ENCODE peak calls at places on chromosomes 2 and 18, in six cellular contexts. One of them, this sample, is unnamed.

GRCh38 chr2:20728114-20728758 is 61.3 kb downstream of the GDF7 start:
- DNase-seq in iris pigment epithelial cell: peak; percentile 56
- DNase-seq in stimulated activated CD8-positive, alpha-beta memory T cell treated with anti-CD3 and anti-CD28 coated beads, Interleukin-2, amount 100 ng/mL, for 48 hours: no peak
- DNase-seq in NCI-H1105: no peak
- DNase-seq in NB4: no peak
- DNase-seq in stimulated activated CD4-positive, alpha-beta T cell treated with anti-CD3 and anti-CD28 coated beads, TNF-alpha, amount 100 ng/mL, for 4 hours: no peak
- DNase-seq in this sample: no peak

GRCh38 chr18:25050605-25051004 is 301.4 kb downstream of the ZNF521 start:
- DNase-seq in iris pigment epithelial cell: no peak
- DNase-seq in stimulated activated CD8-positive, alpha-beta memory T cell treated with anti-CD3 and anti-CD28 coated beads, Interleukin-2, amount 100 ng/mL, for 48 hours: no peak
- DNase-seq in NCI-H1105: no peak
- DNase-seq in NB4: no peak
- DNase-seq in stimulated activated CD4-positive, alpha-beta T cell treated with anti-CD3 and anti-CD28 coated beads, TNF-alpha, amount 100 ng/mL, for 4 hours: no peak
- DNase-seq in this sample: no peak

GRCh38 chr2:38716185-38716584 is 35.0 kb downstream of the SRSF7 start:
- DNase-seq in iris pigment epithelial cell: peak; percentile 97
- DNase-seq in stimulated activated CD8-positive, alpha-beta memory T cell treated with anti-CD3 and anti-CD28 coated beads, Interleukin-2, amount 100 ng/mL, for 48 hours: no peak
- DNase-seq in NCI-H1105: no peak
- DNase-seq in NB4: peak; percentile 53
- DNase-seq in stimulated activated CD4-positive, alpha-beta T cell treated with anti-CD3 and anti-CD28 coated beads, TNF-alpha, amount 100 ng/mL, for 4 hours: no peak
- DNase-seq in this sample: no peak

GRCh38 chr2:219522111-219523030 is 8.1 kb downstream of the ASIC4 start:
- DNase-seq in iris pigment epithelial cell: peak; percentile 74
- DNase-seq in stimulated activated CD8-positive, alpha-beta memory T cell treated with anti-CD3 and anti-CD28 coated beads, Interleukin-2, amount 100 ng/mL, for 48 hours: no peak
- DNase-seq in NCI-H1105: no peak
- DNase-seq in NB4: no peak
- DNase-seq in stimulated activated CD4-positive, alpha-beta T cell treated with anti-CD3 and anti-CD28 coated beads, TNF-alpha, amount 100 ng/mL, for 4 hours: no peak
- DNase-seq in this sample: peak; percentile 37

GRCh38 chr2:120596990-120597594 is 138.6 kb upstream of the GLI2 start:
- DNase-seq in iris pigment epithelial cell: peak; percentile 84
- DNase-seq in stimulated activated CD8-positive, alpha-beta memory T cell treated with anti-CD3 and anti-CD28 coated beads, Interleukin-2, amount 100 ng/mL, for 48 hours: no peak
- DNase-seq in NCI-H1105: no peak
- DNase-seq in NB4: peak; percentile 96
- DNase-seq in stimulated activated CD4-positive, alpha-beta T cell treated with anti-CD3 and anti-CD28 coated beads, TNF-alpha, amount 100 ng/mL, for 4 hours: no peak
- DNase-seq in this sample: no peak

GRCh38 chr2:28729698-28730097 is 21.9 kb upstream of the PPP1CB start:
- DNase-seq in iris pigment epithelial cell: peak; percentile 64
- DNase-seq in stimulated activated CD8-positive, alpha-beta memory T cell treated with anti-CD3 and anti-CD28 coated beads, Interleukin-2, amount 100 ng/mL, for 48 hours: no peak
- DNase-seq in NCI-H1105: no peak
- DNase-seq in NB4: no peak
- DNase-seq in stimulated activated CD4-positive, alpha-beta T cell treated with anti-CD3 and anti-CD28 coated beads, TNF-alpha, amount 100 ng/mL, for 4 hours: no peak
- DNase-seq in this sample: peak; percentile 25

GRCh38 chr18:79845164-79845563 is 47.4 kb downstream of the KCNG2 start:
- DNase-seq in iris pigment epithelial cell: no peak
- DNase-seq in stimulated activated CD8-positive, alpha-beta memory T cell treated with anti-CD3 and anti-CD28 coated beads, Interleukin-2, amount 100 ng/mL, for 48 hours: no peak
- DNase-seq in NCI-H1105: no peak
- DNase-seq in NB4: no peak
- DNase-seq in stimulated activated CD4-positive, alpha-beta T cell treated with anti-CD3 and anti-CD28 coated beads, TNF-alpha, amount 100 ng/mL, for 4 hours: no peak
- DNase-seq in this sample: no peak

GRCh38 chr2:9975805-9976447 is 24.4 kb downstream of the GRHL1 start:
- DNase-seq in iris pigment epithelial cell: peak; percentile 98
- DNase-seq in stimulated activated CD8-positive, alpha-beta memory T cell treated with anti-CD3 and anti-CD28 coated beads, Interleukin-2, amount 100 ng/mL, for 48 hours: no peak
- DNase-seq in NCI-H1105: no peak
- DNase-seq in NB4: peak; percentile 57
- DNase-seq in stimulated activated CD4-positive, alpha-beta T cell treated with anti-CD3 and anti-CD28 coated beads, TNF-alpha, amount 100 ng/mL, for 4 hours: no peak
- DNase-seq in this sample: peak; percentile 96

GRCh38 chr2:180742809-180743208 is 237.6 kb upstream of the UBE2E3 start:
- DNase-seq in iris pigment epithelial cell: peak; percentile 52
- DNase-seq in stimulated activated CD8-positive, alpha-beta memory T cell treated with anti-CD3 and anti-CD28 coated beads, Interleukin-2, amount 100 ng/mL, for 48 hours: no peak
- DNase-seq in NCI-H1105: no peak
- DNase-seq in NB4: no peak
- DNase-seq in stimulated activated CD4-positive, alpha-beta T cell treated with anti-CD3 and anti-CD28 coated beads, TNF-alpha, amount 100 ng/mL, for 4 hours: no peak
- DNase-seq in this sample: peak; percentile 38

GRCh38 chr2:38190542-38191218 is 114.7 kb upstream of the CYP1B1 start:
- DNase-seq in iris pigment epithelial cell: peak; percentile 93
- DNase-seq in stimulated activated CD8-positive, alpha-beta memory T cell treated with anti-CD3 and anti-CD28 coated beads, Interleukin-2, amount 100 ng/mL, for 48 hours: no peak
- DNase-seq in NCI-H1105: no peak
- DNase-seq in NB4: peak; percentile 28
- DNase-seq in stimulated activated CD4-positive, alpha-beta T cell treated with anti-CD3 and anti-CD28 coated beads, TNF-alpha, amount 100 ng/mL, for 4 hours: no peak
- DNase-seq in this sample: no peak

GRCh38 chr2:12202702-12203101 is 456.3 kb downstream of the LPIN1 start:
- DNase-seq in iris pigment epithelial cell: peak; percentile 40
- DNase-seq in stimulated activated CD8-positive, alpha-beta memory T cell treated with anti-CD3 and anti-CD28 coated beads, Interleukin-2, amount 100 ng/mL, for 48 hours: no peak
- DNase-seq in NCI-H1105: no peak
- DNase-seq in NB4: no peak
- DNase-seq in stimulated activated CD4-positive, alpha-beta T cell treated with anti-CD3 and anti-CD28 coated beads, TNF-alpha, amount 100 ng/mL, for 4 hours: no peak
- DNase-seq in this sample: no peak

GRCh38 chr18:44938396-44939036 is 257.8 kb downstream of the SETBP1 start:
- DNase-seq in iris pigment epithelial cell: no peak
- DNase-seq in stimulated activated CD8-positive, alpha-beta memory T cell treated with anti-CD3 and anti-CD28 coated beads, Interleukin-2, amount 100 ng/mL, for 48 hours: no peak
- DNase-seq in NCI-H1105: peak; percentile 86
- DNase-seq in NB4: no peak
- DNase-seq in stimulated activated CD4-positive, alpha-beta T cell treated with anti-CD3 and anti-CD28 coated beads, TNF-alpha, amount 100 ng/mL, for 4 hours: no peak
- DNase-seq in this sample: no peak

GRCh38 chr2:202790676-202791075 is 80.9 kb downstream of the ICA1L start:
- DNase-seq in iris pigment epithelial cell: no peak
- DNase-seq in stimulated activated CD8-positive, alpha-beta memory T cell treated with anti-CD3 and anti-CD28 coated beads, Interleukin-2, amount 100 ng/mL, for 48 hours: no peak
- DNase-seq in NCI-H1105: no peak
- DNase-seq in NB4: no peak
- DNase-seq in stimulated activated CD4-positive, alpha-beta T cell treated with anti-CD3 and anti-CD28 coated beads, TNF-alpha, amount 100 ng/mL, for 4 hours: no peak
- DNase-seq in this sample: no peak

GRCh38 chr18:3593381-3593903 is 143.5 kb downstream of the TGIF1 start:
- DNase-seq in iris pigment epithelial cell: peak; percentile 87
- DNase-seq in stimulated activated CD8-positive, alpha-beta memory T cell treated with anti-CD3 and anti-CD28 coated beads, Interleukin-2, amount 100 ng/mL, for 48 hours: no peak
- DNase-seq in NCI-H1105: no peak
- DNase-seq in NB4: peak; percentile 63
- DNase-seq in stimulated activated CD4-positive, alpha-beta T cell treated with anti-CD3 and anti-CD28 coated beads, TNF-alpha, amount 100 ng/mL, for 4 hours: no peak
- DNase-seq in this sample: peak; percentile 71

GRCh38 chr2:38533757-38534545 is 68.8 kb downstream of the HNRNPLL start:
- DNase-seq in iris pigment epithelial cell: peak; percentile 66
- DNase-seq in stimulated activated CD8-positive, alpha-beta memory T cell treated with anti-CD3 and anti-CD28 coated beads, Interleukin-2, amount 100 ng/mL, for 48 hours: no peak
- DNase-seq in NCI-H1105: no peak
- DNase-seq in NB4: no peak
- DNase-seq in stimulated activated CD4-positive, alpha-beta T cell treated with anti-CD3 and anti-CD28 coated beads, TNF-alpha, amount 100 ng/mL, for 4 hours: no peak
- DNase-seq in this sample: no peak

GRCh38 chr2:80304522-80304878 is at the start of gene LRRTM1:
- DNase-seq in iris pigment epithelial cell: no peak
- DNase-seq in stimulated activated CD8-positive, alpha-beta memory T cell treated with anti-CD3 and anti-CD28 coated beads, Interleukin-2, amount 100 ng/mL, for 48 hours: no peak
- DNase-seq in NCI-H1105: no peak
- DNase-seq in NB4: no peak
- DNase-seq in stimulated activated CD4-positive, alpha-beta T cell treated with anti-CD3 and anti-CD28 coated beads, TNF-alpha, amount 100 ng/mL, for 4 hours: no peak
- DNase-seq in this sample: no peak

GRCh38 chr18:44744206-44745180 is 63.8 kb downstream of the SETBP1 start:
- DNase-seq in iris pigment epithelial cell: no peak
- DNase-seq in stimulated activated CD8-positive, alpha-beta memory T cell treated with anti-CD3 and anti-CD28 coated beads, Interleukin-2, amount 100 ng/mL, for 48 hours: no peak
- DNase-seq in NCI-H1105: no peak
- DNase-seq in NB4: no peak
- DNase-seq in stimulated activated CD4-positive, alpha-beta T cell treated with anti-CD3 and anti-CD28 coated beads, TNF-alpha, amount 100 ng/mL, for 4 hours: no peak
- DNase-seq in this sample: no peak